ENCODE peak calls at places on chromosomes 7 and 10, in four cellular contexts. U, W, T and V are unnamed samples.

GRCh38 chr7:74187915-74188675 is 13.9 kb downstream of the EIF4H start:
- DNase-seq in W (no peak), U (peak), T (no peak), V (no peak)

GRCh38 chr10:48439031-48439430 is 132.6 kb downstream of the MAPK8 start:
- DNase-seq in U (no peak), W (no peak), T (no peak), V (no peak)

GRCh38 chr10:119398996-119399395 is 143.5 kb downstream of the RGS10 start:
- DNase-seq in W (no peak), T (no peak), U (no peak), V (no peak)

GRCh38 chr7:157628456-157628855 is 291.7 kb downstream of the DNAJB6 start:
- DNase-seq in U (no peak), T (no peak), W (no peak), V (no peak)

GRCh38 chr10:102721954-102722353 is 7.5 kb downstream of the SFXN2 start:
- DNase-seq in W (no peak), U (no peak), T (no peak), V (no peak)

GRCh38 chr10:61175331-61175730 is 231.3 kb upstream of the RHOBTB1 start:
- DNase-seq in U (no peak), T (no peak), W (no peak), V (no peak)

GRCh38 chr7:70694357-70694908 is 437.5 kb upstream of the GALNT17 start:
- DNase-seq in W (no peak), U (no peak), T (peak), V (no peak)

GRCh38 chr7:86914468-86915054 is 144.9 kb downstream of the ELAPOR2 start:
- DNase-seq in W (no peak), U (peak), T (no peak), V (no peak)

GRCh38 chr7:121985476-121985875 is 112.5 kb downstream of the PTPRZ1 start:
- DNase-seq in T (no peak), W (no peak), U (no peak), V (no peak)

GRCh38 chr7:1055084-1055450 is 10.7 kb downstream of the GPR146 start:
- DNase-seq in W (no peak), U (peak), T (peak), V (no peak)

GRCh38 chr10:56319386-56319785 is 41.7 kb downstream of the ZWINT start:
- DNase-seq in W (no peak), T (no peak), U (no peak), V (no peak)

GRCh38 chr7:36110584-36110983 is 42.5 kb upstream of the EEPD1 start:
- DNase-seq in T (no peak), U (no peak), W (no peak), V (no peak)

GRCh38 chr7:79268730-79269129 is 184.7 kb downstream of the MAGI2 start:
- DNase-seq in T (no peak), U (peak), W (no peak), V (no peak)

GRCh38 chr10:73076361-73077183 is 20.1 kb downstream of the P4HA1 start:
- DNase-seq in T (no peak), W (no peak), U (peak), V (peak)

GRCh38 chr10:118918116-118918515 is 111.4 kb upstream of the NANOS1 start:
- DNase-seq in W (no peak), U (no peak), T (no peak), V (no peak)

GRCh38 chr7:83738436-83738835 is 89.5 kb upstream of the SEMA3E start:
- DNase-seq in T (no peak), W (no peak), U (no peak), V (no peak)

GRCh38 chr7:73343671-73344380 is 15.9 kb downstream of the FKBP6 start:
- DNase-seq in U (no peak), T (no peak), W (no peak), V (no peak)

GRCh38 chr7:150860291-150860977 is 8.1 kb downstream of the AOC1 start:
- DNase-seq in U (no peak), W (no peak), T (no peak), V (no peak)

GRCh38 chr10:8055420-8056349 is 1.2 kb downstream of the GATA3 start:
- DNase-seq in U (no peak), W (no peak), T (no peak), V (no peak)
- H3K4me3 ChIP-seq in U (peak), W (peak), T (peak), V (peak)

GRCh38 chr7:67364441-67365017 is 367.9 kb downstream of the TYW1 start:
- DNase-seq in T (no peak), U (no peak), W (no peak), V (no peak)
- H3K4me3 ChIP-seq in T (no peak), U (no peak), W (no peak), V (no peak)

GRCh38 chr7:152761116-152761748 is 1.7 kb downstream of the ACTR3B start:
- DNase-seq in U (no peak), W (no peak), T (no peak), V (no peak)

GRCh38 chr7:152760384-152761115 is 998 bp downstream of the ACTR3B start:
- DNase-seq in T (no peak), W (no peak), U (peak), V (no peak)

GRCh38 chr7:152759655-152760383 is at the start of gene ACTR3B:
- DNase-seq in T (peak), W (peak), U (peak), V (peak)

GRCh38 chr7:152756126-152756525 is 3.4 kb upstream of the ACTR3B start:
- DNase-seq in T (no peak), U (no peak), W (no peak), V (no peak)

GRCh38 chr7:152762056-152762455 is 2.5 kb downstream of the ACTR3B start:
- DNase-seq in U (no peak), W (no peak), T (no peak), V (no peak)
- H3K4me3 ChIP-seq in U (no peak), W (no peak), T (no peak), V (no peak)

GRCh38 chr7:99141756-99142726 is 1.9 kb downstream of the SMURF1 start:
- DNase-seq in W (peak), U (peak), T (peak), V (no peak)

GRCh38 chr7:99143522-99143852 is 421 bp downstream of the SMURF1 start:
- DNase-seq in U (no peak), T (no peak), W (no peak), V (no peak)

GRCh38 chr7:99143853-99144672 is at the start of gene SMURF1:
- DNase-seq in T (peak), W (peak), U (peak), V (peak)

GRCh38 chr7:99142727-99143521 is 984 bp downstream of the SMURF1 start:
- DNase-seq in U (peak), W (peak), T (peak), V (peak)

DNA sequence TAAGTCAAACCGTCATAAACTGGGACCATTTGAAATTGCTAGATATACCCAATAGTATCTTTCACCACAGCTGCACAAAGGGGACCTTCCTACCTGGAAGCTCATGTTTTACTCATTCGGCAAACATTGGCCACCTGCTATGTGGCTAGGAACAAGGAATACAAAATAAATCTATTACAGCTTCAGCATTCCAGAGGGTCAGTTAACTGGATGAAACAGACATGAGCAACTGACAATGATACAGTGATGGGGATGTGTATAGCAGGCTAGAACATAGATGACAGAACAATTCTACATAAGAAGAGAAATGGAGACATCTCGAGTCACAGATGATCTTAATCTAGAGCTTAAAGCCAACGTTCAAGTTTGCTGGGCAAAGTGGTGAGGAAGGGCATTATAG is 3.1 kb upstream of the SMURF1 start:
- DNase-seq in T (no peak), W (no peak), U (no peak), V (no peak)
- H3K4me3 ChIP-seq in T (no peak), W (no peak), U (no peak), V (no peak)

GRCh38 chr7:101138149-101138870 is 11.4 kb downstream of the SERPINE1 start:
- DNase-seq in W (peak), U (peak), T (peak), V (peak)
- H3K4me3 ChIP-seq in W (peak), U (no peak), T (no peak), V (peak)

GRCh38 chr10:58854811-58855210 is 321.6 kb upstream of the PHYHIPL start:
- DNase-seq in T (no peak), W (no peak), U (no peak), V (no peak)

GRCh38 chr10:58853668-58854067 is 322.8 kb upstream of the PHYHIPL start:
- DNase-seq in T (no peak), W (no peak), U (no peak), V (no peak)

GRCh38 chr10:58859541-58859940 is 316.9 kb upstream of the PHYHIPL start:
- DNase-seq in U (no peak), T (no peak), W (no peak), V (no peak)

GRCh38 chr10:58857251-58857650 is 319.2 kb upstream of the PHYHIPL start:
- DNase-seq in T (no peak), W (no peak), U (no peak), V (no peak)

GRCh38 chr10:58856508-58857240 is 319.8 kb upstream of the PHYHIPL start:
- DNase-seq in T (no peak), W (peak), U (no peak), V (peak)
- H3K4me3 ChIP-seq in T (no peak), W (no peak), U (no peak), V (no peak)

GRCh38 chr7:93140582-93141191 is 7.5 kb downstream of the SAMD9L start:
- DNase-seq in W (no peak), U (no peak), T (no peak), V (no peak)

GRCh38 chr7:93145324-93145723 is 2.9 kb downstream of the SAMD9L start:
- DNase-seq in T (no peak), W (no peak), U (no peak), V (no peak)

GRCh38 chr7:93146036-93146435 is 2.1 kb downstream of the SAMD9L start:
- DNase-seq in W (no peak), T (no peak), U (peak), V (no peak)

GRCh38 chr7:93138576-93138975 is 9.6 kb downstream of the SAMD9L start:
- DNase-seq in W (no peak), T (no peak), U (no peak), V (no peak)

DNA sequence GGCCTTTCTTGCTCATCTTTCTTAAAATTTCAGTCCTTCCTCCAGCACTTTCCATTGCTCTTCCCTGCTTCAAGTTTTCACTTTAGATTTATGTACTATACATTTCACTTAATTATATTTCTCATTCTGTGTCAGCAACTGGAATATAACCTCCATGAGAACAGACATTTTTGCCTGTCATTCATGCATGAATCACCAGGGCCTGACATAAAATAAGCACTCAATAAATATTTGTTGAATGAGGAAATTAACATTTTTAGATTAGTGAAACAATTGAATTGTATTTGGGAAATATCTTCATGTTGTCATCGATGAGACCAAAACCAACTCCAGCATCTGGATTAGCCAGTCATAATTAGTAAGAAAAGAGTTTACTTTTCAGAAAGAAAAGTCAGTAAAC is 6.1 kb downstream of the SAMD9L start:
- DNase-seq in T (no peak), W (no peak), U (no peak), V (no peak)
- H3K4me3 ChIP-seq in T (no peak), W (no peak), U (no peak), V (no peak)

GRCh38 chr7:39272676-39273075 is 293.5 kb upstream of the YAE1 start:
- DNase-seq in T (no peak), W (no peak), U (no peak), V (no peak)
- H3K4me3 ChIP-seq in T (no peak), W (no peak), U (no peak), V (no peak)

GRCh38 chr10:100745882-100746412 is 565 bp downstream of the PAX2 start:
- DNase-seq in T (peak), U (no peak), W (no peak), V (no peak)
- H3K4me3 ChIP-seq in T (peak), U (no peak), W (peak), V (peak)